ENCODE peak calls at places on chromosomes 7 and 10, in six cellular contexts. O, B, X, S, G and U are unnamed samples.
A peak's percentile ranks its signal among the peaks of the same experiment; 100 is the strongest.

GRCh38 chr7:90661290-90662151 is 65.4 kb downstream of the CDK14 start:
- DNase-seq in O (no peak), B (peak; percentile 49), X (no peak), S (peak; percentile 50), G (no peak), U (no peak)

GRCh38 chr7:92723205-92723604 is 113.2 kb downstream of the CDK6 start:
- DNase-seq in O (no peak), B (peak; percentile 57), X (no peak), S (no peak), G (no peak), U (no peak)

GRCh38 chr7:21314954-21315353 is 112.9 kb upstream of the SP4 start:
- DNase-seq in O (no peak), B (no peak), X (no peak), S (no peak), G (no peak), U (no peak)

GRCh38 chr7:157043745-157044144 is 33.3 kb upstream of the MNX1 start:
- DNase-seq in O (no peak), B (peak; percentile 16), X (peak; percentile 82), S (no peak), G (no peak), U (peak; percentile 1)

GRCh38 chr7:2702594-2702957 is 14.6 kb downstream of the AMZ1 start:
- DNase-seq in O (no peak), B (no peak), X (no peak), S (no peak), G (no peak), U (no peak)

GRCh38 chr7:17090751-17091150 is 207.7 kb upstream of the AHR start:
- DNase-seq in O (no peak), B (peak; percentile 46), X (no peak), S (no peak), G (no peak), U (peak; percentile 44)

GRCh38 chr7:45902820-45903219 is 14.5 kb downstream of the IGFBP1 start:
- DNase-seq in O (no peak), B (no peak), X (no peak), S (no peak), G (no peak), U (no peak)

GRCh38 chr10:101827919-101828600 is 9.8 kb upstream of the OGA start:
- DNase-seq in O (no peak), B (no peak), X (no peak), S (no peak), G (no peak), U (no peak)

GRCh38 chr7:17516768-17517167 is 218.3 kb downstream of the AHR start:
- DNase-seq in O (no peak), B (no peak), X (no peak), S (no peak), G (no peak), U (no peak)

GRCh38 chr7:1940402-1940786 is 270.3 kb downstream of the ELFN1 start:
- DNase-seq in O (peak; percentile 61), B (peak; percentile 71), X (peak; percentile 78), S (no peak), G (no peak), U (no peak)

GRCh38 chr7:142881586-142882337 is 3.8 kb downstream of the TRPV6 start:
- DNase-seq in O (no peak), B (no peak), X (no peak), S (no peak), G (no peak), U (no peak)

GRCh38 chr7:70406419-70407189 is 725.3 kb upstream of the GALNT17 start:
- DNase-seq in O (no peak), B (no peak), X (no peak), S (no peak), G (no peak), U (no peak)

GRCh38 chr7:91345449-91345848 is 81.2 kb downstream of the FZD1 start:
- DNase-seq in O (no peak), B (no peak), X (no peak), S (no peak), G (no peak), U (no peak)

GRCh38 chr7:28955723-28956607 is 2.2 kb downstream of the TRIL start:
- DNase-seq in O (peak; percentile 86), B (peak; percentile 73), X (peak; percentile 90), S (peak; percentile 90), G (no peak), U (no peak)

GRCh38 chr10:86447422-86447821 is 74.2 kb downstream of the WAPL start:
- DNase-seq in O (no peak), B (no peak), X (no peak), S (no peak), G (no peak), U (no peak)

GRCh38 chr7:101172854-101173751 is 7.0 kb downstream of the NAT16 start:
- DNase-seq in O (peak; percentile 76), B (peak; percentile 65), X (peak; percentile 86), S (peak; percentile 51), G (no peak), U (peak; percentile 68)

GRCh38 chr10:24762966-24763623 is 39.4 kb upstream of the ARHGAP21 start:
- DNase-seq in O (no peak), B (peak; percentile 66), X (no peak), S (peak; percentile 79), G (no peak), U (no peak)

GRCh38 chr7:39458346-39458745 is 107.9 kb upstream of the YAE1 start:
- DNase-seq in O (no peak), B (no peak), X (no peak), S (no peak), G (no peak), U (no peak)

GRCh38 chr10:104253576-104254410 is 899 bp upstream of the GSTO1 start:
- DNase-seq in O (no peak), B (no peak), X (no peak), S (peak; percentile 53), G (no peak), U (no peak)

GRCh38 chr10:47438857-47439474 is 44.9 kb downstream of the ANXA8 start:
- DNase-seq in O (peak; percentile 61), B (peak; percentile 83), X (no peak), S (peak; percentile 80), G (no peak), U (peak; percentile 38)

GRCh38 chr10:97574374-97575100 is 2.0 kb downstream of the ANKRD2 start:
- DNase-seq in O (peak; percentile 76), B (peak; percentile 61), X (peak; percentile 91), S (peak; percentile 58), G (peak; percentile 94), U (no peak)

GRCh38 chr10:86661161-86662025 is 6.9 kb upstream of the LDB3 start:
- DNase-seq in O (no peak), B (peak; percentile 70), X (peak; percentile 96), S (no peak), G (no peak), U (no peak)

GRCh38 chr10:52609071-52609470 is 163.5 kb downstream of the MBL2 start:
- DNase-seq in O (no peak), B (no peak), X (no peak), S (no peak), G (no peak), U (no peak)

GRCh38 chr7:107981466-107981865 is 21.5 kb downstream of the LAMB1 start:
- DNase-seq in O (no peak), B (no peak), X (no peak), S (no peak), G (no peak), U (no peak)
- H3K27ac ChIP-seq in O (no peak overlapping the region), B (no peak overlapping the region), X (no peak overlapping the region), S (no peak overlapping the region), G (no peak overlapping the region), U (no peak overlapping the region)

GRCh38 chr7:27179030-27179429 is 4.9 kb upstream of the HOXA10 start:
- DNase-seq in O (no peak), B (no peak), X (no peak), S (no peak), G (no peak), U (no peak)
- H3K27ac ChIP-seq in O (no peak overlapping the region), B (no peak overlapping the region), X (peak overlapping the region; percentile 92), S (no peak overlapping the region), G (no peak overlapping the region), U (no peak overlapping the region)

GRCh38 chr10:63125459-63125858 is 7.7 kb upstream of the NRBF2 start:
- DNase-seq in O (no peak), B (no peak), X (no peak), S (no peak), G (no peak), U (no peak)
- H3K27ac ChIP-seq in O (no peak overlapping the region), B (no peak overlapping the region), X (no peak overlapping the region), S (no peak overlapping the region), G (no peak overlapping the region), U (no peak overlapping the region)

DNA sequence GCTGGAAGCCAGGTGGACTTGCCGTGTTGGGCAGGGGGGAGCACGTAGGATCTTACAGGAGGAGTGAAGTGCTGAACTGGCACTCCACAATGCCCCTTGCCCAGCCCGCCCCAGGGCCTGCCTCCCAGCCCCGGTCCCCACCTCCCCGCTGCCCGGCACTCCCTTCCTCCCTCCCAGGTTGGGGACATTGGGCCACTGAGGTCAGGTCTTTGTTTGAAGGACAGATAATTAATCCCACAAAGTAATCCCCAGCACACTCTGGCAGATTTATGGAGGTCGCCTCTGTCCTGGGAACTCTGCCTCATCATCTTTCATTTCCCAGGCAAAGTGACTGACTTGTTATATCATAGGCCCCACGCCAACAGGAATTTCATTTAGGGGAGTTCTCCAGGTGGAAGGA is 122.8 kb downstream of the C10orf105 start:
- DNase-seq in O (no peak), B (no peak), X (no peak), S (no peak), G (no peak), U (no peak)
- H3K27ac ChIP-seq in O (no peak overlapping the region), B (no peak overlapping the region), X (no peak overlapping the region), S (no peak overlapping the region), G (no peak overlapping the region), U (no peak overlapping the region)

DNA sequence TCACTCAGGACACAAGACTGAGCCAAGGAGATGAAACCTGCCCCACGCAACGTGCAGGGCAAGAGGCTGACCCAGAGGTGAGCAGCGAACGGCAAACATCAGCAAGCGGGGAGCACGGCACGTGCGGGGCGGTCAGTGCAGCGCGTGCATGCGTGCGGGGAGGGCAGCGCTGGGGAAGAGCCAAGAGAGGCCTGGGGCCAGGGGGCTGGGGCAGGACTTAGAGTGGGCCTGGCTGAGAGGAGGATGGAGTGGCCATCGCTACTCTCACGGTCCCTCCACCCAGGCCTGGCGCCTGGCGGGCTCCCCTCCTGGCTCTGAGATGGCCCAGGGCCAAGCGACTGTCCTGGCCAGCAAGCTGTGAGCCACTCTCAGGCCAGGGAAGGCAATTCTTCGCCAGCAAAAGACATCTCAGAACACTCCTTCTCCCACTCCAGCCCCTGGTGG is 14.8 kb downstream of the STK32C start:
- DNase-seq in O (no peak), B (no peak), X (peak; percentile 30), S (no peak), G (no peak), U (no peak)
- H3K27ac ChIP-seq in O (no peak overlapping the region), B (no peak overlapping the region), X (no peak overlapping the region), S (no peak overlapping the region), G (no peak overlapping the region), U (no peak overlapping the region)

GRCh38 chr10:37236093-37236492 is 110.7 kb downstream of the ANKRD30A start:
- DNase-seq in O (no peak), B (no peak), X (no peak), S (no peak), G (no peak), U (no peak)
- H3K27ac ChIP-seq in O (no peak overlapping the region), B (no peak overlapping the region), X (no peak overlapping the region), S (no peak overlapping the region), G (no peak overlapping the region), U (no peak overlapping the region)